ENCODE peak calls at places on chromosomes 13 and 19, in seven cellular contexts. F is HEK293T; Z is activated naive CD4-positive, alpha-beta T cell; I is GM04504; M is stomach; T is stimulated activated CD4-positive, alpha-beta T cell treated with anti-CD3 and anti-CD28 coated beads, Interleukin-1b, Interleukin-23, amount 100 ng/mL, for 24 hours; N is ELR. H is an unnamed sample.

GRCh38 chr13:76884571-76885202 is 1.5 kb downstream of the KCTD12 start:
- DNase-seq in M (no peak), Z (no peak), I (no peak), T (no peak), N (peak), F (peak), H (no peak)

GRCh38 chr13:66926851-66927524 is 303.1 kb downstream of the PCDH9 start:
- DNase-seq in N (peak), M (no peak), I (no peak), Z (no peak), T (no peak), F (no peak), H (no peak)

GRCh38 chr19:5661483-5661882 is 18.8 kb downstream of the MICOS13 start:
- DNase-seq in M (no peak), T (no peak), N (no peak), F (no peak), I (no peak), Z (no peak), H (no peak)

GRCh38 chr13:50911937-50912624 is 2.5 kb downstream of the RNASEH2B start:
- DNase-seq in M (peak), I (peak), F (peak), T (peak), Z (peak), N (peak), H (peak)

GRCh38 chr13:93079294-93079693 is 147.3 kb upstream of the GPC6 start:
- DNase-seq in Z (no peak), I (no peak), M (no peak), T (no peak), F (no peak), N (no peak), H (peak)

GRCh38 chr19:36849701-36850645 is 703 bp upstream of the ZNF345 start:
- DNase-seq in N (peak), I (peak), F (peak), T (peak), Z (peak), M (peak), H (peak)

GRCh38 chr19:49887653-49888477 is 8.8 kb downstream of the IL4I1 start:
- DNase-seq in I (no peak), M (no peak), T (no peak), F (no peak), Z (no peak), N (no peak), H (no peak)

GRCh38 chr19:19191920-19192882 is at the start of the genes BORCS8 and RFXANK:
- DNase-seq in T (peak), Z (peak), M (peak), I (peak), N (peak), F (peak), H (peak)

GRCh38 chr13:30376426-30377311 is 45.6 kb upstream of the UBE2L5 start:
- DNase-seq in Z (no peak), I (no peak), F (no peak), M (peak), N (no peak), T (peak), H (no peak)

GRCh38 chr19:6033744-6034264 is 55.9 kb upstream of the RANBP3 start:
- DNase-seq in F (no peak), T (no peak), Z (no peak), M (no peak), N (no peak), I (no peak), H (no peak)

GRCh38 chr19:6777434-6777833 is 4.9 kb downstream of the VAV1 start:
- DNase-seq in I (no peak), T (no peak), N (no peak), F (no peak), M (no peak), Z (no peak), H (no peak)

GRCh38 chr13:54337526-54337925 is 1308.9 kb downstream of the OLFM4 start:
- DNase-seq in N (no peak), M (no peak), F (no peak), Z (no peak), T (no peak), I (no peak), H (no peak)

GRCh38 chr13:100512422-100512821 is 76.2 kb downstream of the GGACT start:
- DNase-seq in T (no peak), F (no peak), M (no peak), N (peak), Z (no peak), I (no peak), H (no peak)

GRCh38 chr13:110809871-110810486 is 96.5 kb downstream of the ING1 start:
- DNase-seq in Z (no peak), N (no peak), T (no peak), F (no peak), M (no peak), I (no peak), H (no peak)

GRCh38 chr19:16525751-16526481 is 16.3 kb downstream of the CHERP start:
- DNase-seq in I (no peak), F (no peak), Z (no peak), M (no peak), T (no peak), N (no peak), H (no peak)

GRCh38 chr13:94120878-94121277 is 358.6 kb downstream of the DCT start:
- DNase-seq in N (no peak), Z (no peak), I (no peak), F (peak), M (no peak), T (no peak), H (no peak)

GRCh38 chr13:41059896-41060722 is 1.2 kb upstream of the WBP4 start:
- DNase-seq in M (peak), Z (peak), N (peak), T (peak), F (peak), I (peak), H (no peak)

GRCh38 chr13:100100115-100100879 is 11.4 kb downstream of the PCCA start:
- DNase-seq in T (no peak), Z (no peak), N (peak), F (no peak), I (no peak), M (peak), H (peak)

GRCh38 chr19:5447700-5448311 is 7.4 kb upstream of the ZNRF4 start:
- DNase-seq in Z (no peak), T (no peak), I (no peak), N (peak), F (no peak), M (no peak), H (no peak)

H was measured in retinal pigment epithelial cell.